ENCODE peak calls at places on chromosomes 4 and X, in five cellular contexts. One of them, this sample, is unnamed.

GRCh38 chrX:68299923-68300322 is 133.4 kb downstream of the OPHN1 start:
- DNase-seq in K562: no peak
- DNase-seq in HCT116: no peak
- DNase-seq in H1: no peak
- DNase-seq in SK-N-SH: no peak
- DNase-seq in this sample: no peak

GRCh38 chr4:109441858-109442480 is 8.4 kb downstream of the SEC24B start:
- DNase-seq in K562: no peak
- DNase-seq in HCT116: no peak
- DNase-seq in H1: no peak
- DNase-seq in SK-N-SH: no peak
- DNase-seq in this sample: no peak

GRCh38 chrX:145190801-145191389 is 56.4 kb upstream of the SPANXN1 start:
- DNase-seq in K562: peak
- DNase-seq in HCT116: no peak
- DNase-seq in H1: no peak
- DNase-seq in SK-N-SH: peak
- DNase-seq in this sample: peak

GRCh38 chrX:101691823-101692222 is 32.2 kb upstream of the ARMCX2 start:
- DNase-seq in K562: no peak
- DNase-seq in HCT116: no peak
- DNase-seq in H1: no peak
- DNase-seq in SK-N-SH: no peak
- DNase-seq in this sample: no peak

GRCh38 chrX:114615765-114616164 is 31.9 kb downstream of the HTR2C start:
- DNase-seq in K562: no peak
- DNase-seq in HCT116: no peak
- DNase-seq in H1: no peak
- DNase-seq in SK-N-SH: no peak
- DNase-seq in this sample: no peak

GRCh38 chrX:13488706-13489105 is 80.7 kb upstream of the EGFL6 start:
- DNase-seq in K562: no peak
- DNase-seq in HCT116: no peak
- DNase-seq in H1: no peak
- DNase-seq in SK-N-SH: no peak
- DNase-seq in this sample: no peak

GRCh38 chrX:129663171-129663570 is 8.4 kb upstream of the APLN start:
- DNase-seq in K562: no peak
- DNase-seq in HCT116: no peak
- DNase-seq in H1: no peak
- DNase-seq in SK-N-SH: no peak
- DNase-seq in this sample: no peak

GRCh38 chrX:8988456-8988855 is 45.5 kb downstream of the FAM9B start:
- DNase-seq in K562: no peak
- DNase-seq in HCT116: no peak
- DNase-seq in H1: no peak
- DNase-seq in SK-N-SH: no peak
- DNase-seq in this sample: peak

GRCh38 chrX:49958727-49959126 is 36.3 kb downstream of the CLCN5 start:
- DNase-seq in K562: no peak
- DNase-seq in HCT116: no peak
- DNase-seq in H1: no peak
- DNase-seq in SK-N-SH: no peak
- DNase-seq in this sample: no peak

GRCh38 chrX:40108959-40109287 is 11.2 kb upstream of the BCOR start:
- DNase-seq in K562: peak
- DNase-seq in HCT116: no peak
- DNase-seq in H1: no peak
- DNase-seq in SK-N-SH: peak
- DNase-seq in this sample: peak

GRCh38 chr4:43132010-43132582 is 239.6 kb downstream of the GRXCR1 start:
- DNase-seq in K562: peak
- DNase-seq in HCT116: peak
- DNase-seq in H1: no peak
- DNase-seq in SK-N-SH: peak
- DNase-seq in this sample: peak

GRCh38 chr4:118154643-118155042 is 120.4 kb downstream of the NDST3 start:
- DNase-seq in K562: no peak
- DNase-seq in HCT116: no peak
- DNase-seq in H1: no peak
- DNase-seq in SK-N-SH: no peak
- DNase-seq in this sample: no peak

GRCh38 chrX:71545364-71545763 is 12.5 kb downstream of the OGT start:
- DNase-seq in K562: peak
- DNase-seq in HCT116: no peak
- DNase-seq in H1: no peak
- DNase-seq in SK-N-SH: no peak
- DNase-seq in this sample: no peak

GRCh38 chr4:129059028-129059427 is 34.3 kb downstream of the SCLT1 start:
- DNase-seq in K562: no peak
- DNase-seq in HCT116: no peak
- DNase-seq in H1: no peak
- DNase-seq in SK-N-SH: no peak
- DNase-seq in this sample: no peak

GRCh38 chr4:89249313-89249712 is 58.3 kb downstream of the GPRIN3 start:
- DNase-seq in K562: no peak
- DNase-seq in HCT116: no peak
- DNase-seq in H1: no peak
- DNase-seq in SK-N-SH: no peak
- DNase-seq in this sample: no peak
- TF ChIP-seq JUND in K562: no peak
- TF ChIP-seq JUND in HCT116: no peak
- TF ChIP-seq JUND in H1: no peak
- TF ChIP-seq JUND in SK-N-SH: no peak
- TF ChIP-seq JUND in this sample: no peak

GRCh38 chrX:53265771-53266170 is 15.6 kb downstream of the IQSEC2 start:
- DNase-seq in K562: no peak
- DNase-seq in HCT116: no peak
- DNase-seq in H1: no peak
- DNase-seq in SK-N-SH: no peak
- DNase-seq in this sample: no peak
- TF ChIP-seq JUND in K562: no peak
- TF ChIP-seq JUND in HCT116: no peak
- TF ChIP-seq JUND in H1: no peak
- TF ChIP-seq JUND in SK-N-SH: no peak
- TF ChIP-seq JUND in this sample: no peak

DNA sequence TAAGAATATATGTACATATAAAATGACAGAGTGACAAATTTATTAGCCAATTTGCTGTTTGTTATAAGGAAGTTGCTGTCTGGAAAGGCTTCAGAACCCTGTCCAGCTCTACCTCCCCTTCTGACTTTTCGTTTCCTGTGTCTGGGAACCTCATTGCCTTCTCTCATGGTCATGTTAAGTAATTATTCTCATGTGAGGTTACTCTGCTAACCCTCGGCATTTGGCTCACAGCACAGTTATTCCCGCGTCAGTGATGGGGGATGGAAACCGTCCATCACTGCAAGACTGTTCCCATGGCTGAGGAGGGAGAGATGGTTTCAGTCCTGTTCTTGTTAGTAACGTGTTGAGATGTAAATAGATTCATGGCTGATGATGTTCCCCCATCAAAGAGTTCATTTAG is 11.9 kb downstream of the EDNRA start:
- DNase-seq in K562: no peak
- DNase-seq in HCT116: no peak
- DNase-seq in H1: no peak
- DNase-seq in SK-N-SH: no peak
- DNase-seq in this sample: no peak
- TF ChIP-seq JUND in K562: no peak
- TF ChIP-seq JUND in HCT116: no peak
- TF ChIP-seq JUND in H1: no peak
- TF ChIP-seq JUND in SK-N-SH: no peak
- TF ChIP-seq JUND in this sample: no peak

GRCh38 chr4:177464026-177464425 is 21.8 kb upstream of the AGA start:
- DNase-seq in K562: no peak
- DNase-seq in HCT116: no peak
- DNase-seq in H1: no peak
- DNase-seq in SK-N-SH: no peak
- DNase-seq in this sample: no peak
- TF ChIP-seq JUND in K562: no peak
- TF ChIP-seq JUND in HCT116: no peak
- TF ChIP-seq JUND in H1: no peak
- TF ChIP-seq JUND in SK-N-SH: no peak
- TF ChIP-seq JUND in this sample: no peak

GRCh38 chr4:177182728-177183127 is 126.9 kb upstream of the NEIL3 start:
- DNase-seq in K562: no peak
- DNase-seq in HCT116: no peak
- DNase-seq in H1: no peak
- DNase-seq in SK-N-SH: no peak
- DNase-seq in this sample: no peak

GRCh38 chr4:177185579-177185978 is 124.1 kb upstream of the NEIL3 start:
- DNase-seq in K562: no peak
- DNase-seq in HCT116: no peak
- DNase-seq in H1: no peak
- DNase-seq in SK-N-SH: no peak
- DNase-seq in this sample: no peak

GRCh38 chr4:177187371-177187770 is 122.3 kb upstream of the NEIL3 start:
- DNase-seq in K562: no peak
- DNase-seq in HCT116: no peak
- DNase-seq in H1: no peak
- DNase-seq in SK-N-SH: no peak
- DNase-seq in this sample: no peak

GRCh38 chr4:177182156-177182555 is 127.5 kb upstream of the NEIL3 start:
- DNase-seq in K562: no peak
- DNase-seq in HCT116: no peak
- DNase-seq in H1: no peak
- DNase-seq in SK-N-SH: no peak
- DNase-seq in this sample: no peak

GRCh38 chr4:177185151-177185550 is 124.5 kb upstream of the NEIL3 start:
- DNase-seq in K562: no peak
- DNase-seq in HCT116: no peak
- DNase-seq in H1: no peak
- DNase-seq in SK-N-SH: no peak
- DNase-seq in this sample: no peak
- TF ChIP-seq JUND in K562: no peak
- TF ChIP-seq JUND in HCT116: no peak
- TF ChIP-seq JUND in H1: no peak
- TF ChIP-seq JUND in SK-N-SH: no peak
- TF ChIP-seq JUND in this sample: no peak

GRCh38 chr4:86261634-86262033 is 98.2 kb downstream of the MAPK10 start:
- DNase-seq in K562: no peak
- DNase-seq in HCT116: no peak
- DNase-seq in H1: no peak
- DNase-seq in SK-N-SH: no peak
- DNase-seq in this sample: no peak
- TF ChIP-seq JUND in K562: no peak
- TF ChIP-seq JUND in HCT116: no peak
- TF ChIP-seq JUND in H1: no peak
- TF ChIP-seq JUND in SK-N-SH: no peak
- TF ChIP-seq JUND in this sample: no peak